ENCODE peak calls at places on chromosomes 5 and 9, in ten cellular contexts. M is left cardiac atrium; W is dermis blood vessel endothelial cell; F is Kasumi-1; X is adrenal gland; N is activated T-helper 1 cell treated with anti-CD3 and anti-CD28 coated beads, Interleukin-2, amount 50 U/mL, for 16 hours; D is tibial nerve; Q is activated CD4-positive, alpha-beta T cell treated with anti-CD3 and anti-CD28 coated beads for 24 hours; Y is iPS-NIHi11; U is EL. Z is an unnamed sample.

GRCh38 chr5:157575096-157575872 is at the start of gene ADAM19:
- DNase-seq in M (peak; percentile 62), U (peak; percentile 76), X (peak; percentile 58), W (peak; percentile 71), N (no peak), Q (peak; percentile 25), D (no peak), Y (peak; percentile 88), F (no peak), Z (no peak)

GRCh38 chr9:93357649-93358048 is 93.8 kb upstream of the FAM120A start:
- DNase-seq in Q (no peak), F (no peak), U (no peak), W (no peak), D (no peak), X (no peak), M (no peak), N (no peak), Y (no peak), Z (no peak)

GRCh38 chr5:14587143-14587542 is 5.6 kb downstream of the OTULINL start:
- DNase-seq in Q (no peak), W (no peak), Y (no peak), X (no peak), N (no peak), F (peak; percentile 8), M (peak; percentile 34), U (no peak), D (no peak), Z (no peak)

GRCh38 chr5:122559676-122560075 is 215.2 kb upstream of the SNX2 start:
- DNase-seq in X (no peak), D (no peak), Q (no peak), U (peak; percentile 21), M (no peak), Y (no peak), F (no peak), W (peak; percentile 9), N (no peak), Z (no peak)

GRCh38 chr5:150291388-150292385 is 2.1 kb upstream of the CAMK2A start:
- DNase-seq in M (no peak), D (no peak), Q (no peak), N (no peak), W (no peak), X (no peak), Y (no peak), U (no peak), F (no peak), Z (no peak)

GRCh38 chr5:44388504-44389409 is 463 bp downstream of the FGF10 start:
- DNase-seq in M (peak; percentile 23), X (peak; percentile 7), Q (no peak), D (no peak), W (no peak), U (no peak), N (no peak), Y (no peak), F (peak; percentile 26), Z (no peak)

GRCh38 chr9:87944096-87944495 is 26.3 kb downstream of the SPATA31C1 start:
- DNase-seq in W (no peak), N (no peak), D (no peak), Y (no peak), F (no peak), Q (no peak), M (no peak), U (no peak), X (no peak), Z (no peak)

GRCh38 chr5:42842860-42843641 is 31.4 kb upstream of the SELENOP start:
- DNase-seq in F (no peak), D (no peak), Q (no peak), M (no peak), Y (no peak), N (no peak), X (peak; percentile 47), W (no peak), U (no peak), Z (no peak)

GRCh38 chr9:116337015-116337414 is 183.4 kb downstream of the PAPPA start:
- DNase-seq in F (no peak), D (no peak), N (no peak), M (no peak), Q (no peak), U (peak; percentile 46), W (no peak), X (no peak), Y (peak; percentile 32), Z (no peak)

GRCh38 chr5:168188182-168188581 is 103.3 kb upstream of the WWC1 start:
- DNase-seq in F (no peak), D (no peak), N (no peak), X (no peak), M (no peak), Q (no peak), Y (no peak), U (no peak), W (no peak), Z (no peak)

GRCh38 chr5:164002214-164002613 is 496.8 kb downstream of the MAT2B start:
- DNase-seq in M (no peak), Q (no peak), F (no peak), Y (peak; percentile 10), U (no peak), X (no peak), N (no peak), D (no peak), W (peak; percentile 45), Z (no peak)

GRCh38 chr9:68805890-68806517 is 101.0 kb downstream of the PIP5K1B start:
- DNase-seq in M (no peak), N (no peak), W (no peak), Y (no peak), F (no peak), U (no peak), Q (no peak), D (no peak), X (peak; percentile 53), Z (no peak)

Z was measured in colonic mucosa.